ENCODE peak calls at places on chromosomes 11 and 22, in four cellular contexts. V, D, B and F are unnamed samples.

GRCh38 chr22:33851240-33851639 is 69.0 kb downstream of the LARGE1 start:
- DNase-seq in V (no peak), D (peak; percentile 68), B (no peak), F (no peak)

GRCh38 chr22:41564563-41564962 is 3.8 kb downstream of the CSDC2 start:
- DNase-seq in V (no peak), D (peak; percentile 40), B (no peak), F (no peak)

GRCh38 chr22:22109693-22110466 is 127.3 kb upstream of the TOP3B start:
- DNase-seq in B (no peak), V (no peak), D (no peak), F (peak; percentile 20)

GRCh38 chr11:126348806-126349582 is 6.5 kb upstream of the ST3GAL4 start:
- DNase-seq in B (no peak), V (no peak), D (no peak), F (no peak)

GRCh38 chr22:23745780-23746179 is 5.1 kb downstream of the ZNF70 start:
- DNase-seq in B (no peak), D (no peak), V (peak; percentile 35), F (no peak)

GRCh38 chr11:2697871-2698270 is 1.9 kb downstream of the KCNQ1OT1 start:
- DNase-seq in D (no peak), V (no peak), B (no peak), F (no peak)

GRCh38 chr22:24325105-24325757 is 54.6 kb downstream of the SPECC1L start:
- DNase-seq in B (no peak), V (no peak), D (peak; percentile 92), F (peak; percentile 32)

GRCh38 chr11:119416606-119417580 is 6.1 kb downstream of the THY1 start:
- DNase-seq in V (no peak), B (peak; percentile 63), D (no peak), F (no peak)

GRCh38 chr22:38236786-38237185 is 35.0 kb downstream of the MAFF start:
- DNase-seq in D (no peak), V (no peak), B (no peak), F (peak; percentile 53)

GRCh38 chr22:39932918-39933649 is 27.1 kb upstream of the TMA7B start:
- DNase-seq in B (peak; percentile 84), D (peak; percentile 35), V (peak; percentile 39), F (peak; percentile 53)

GRCh38 chr22:39800790-39801540 is 92.6 kb downstream of the ENTHD1 start:
- DNase-seq in B (no peak), D (no peak), V (no peak), F (no peak)

GRCh38 chr22:49997932-49998717 is 14.4 kb downstream of the IL17REL start:
- DNase-seq in B (no peak), D (no peak), V (no peak), F (no peak)

GRCh38 chr11:114157476-114158050 is 98.1 kb downstream of the ZBTB16 start:
- DNase-seq in B (no peak), D (no peak), V (no peak), F (no peak)

GRCh38 chr11:62933285-62933684 is 12.1 kb upstream of the CHRM1 start:
- DNase-seq in V (no peak), B (no peak), D (no peak), F (peak; percentile 33)

GRCh38 chr11:113417428-113417827 is 29.8 kb downstream of the ANKK1 start:
- DNase-seq in D (no peak), B (no peak), V (no peak), F (no peak)

GRCh38 chr22:44928064-44928463 is 81.7 kb downstream of the PHF21B start:
- DNase-seq in D (no peak), V (no peak), B (no peak), F (no peak)

GRCh38 chr11:70593446-70593983 is 195.2 kb downstream of the CTTN start:
- DNase-seq in B (no peak), D (no peak), V (no peak), F (no peak)

GRCh38 chr22:27588273-27588672 is 213.3 kb downstream of the MN1 start:
- DNase-seq in B (no peak), V (peak; percentile 71), D (no peak), F (peak; percentile 46)

GRCh38 chr11:77580712-77581337 is 8.9 kb upstream of the AQP11 start:
- DNase-seq in B (no peak), V (no peak), D (peak; percentile 24), F (peak; percentile 40)

GRCh38 chr11:23212829-23213228 is 352.6 kb upstream of the CCDC179 start:
- DNase-seq in B (no peak), D (no peak), V (no peak), F (no peak)

GRCh38 chr22:42905217-42905616 is 48.1 kb upstream of the ARFGAP3 start:
- DNase-seq in B (no peak), D (no peak), V (peak; percentile 64), F (no peak)

GRCh38 chr22:38802671-38803121 is 8.8 kb upstream of the DNAL4 start:
- DNase-seq in D (peak; percentile 86), V (peak; percentile 80), B (peak; percentile 43), F (peak; percentile 8)

GRCh38 chr11:75482931-75483469 is 42.7 kb downstream of the GDPD5 start:
- DNase-seq in V (peak; percentile 67), B (no peak), D (no peak), F (no peak)

GRCh38 chr11:123318623-123319022 is 111.4 kb upstream of the GRAMD1B start:
- DNase-seq in V (no peak), B (no peak), D (no peak), F (no peak)

GRCh38 chr22:21626735-21627469 is 2.9 kb downstream of the YDJC start:
- DNase-seq in B (no peak), V (no peak), D (no peak), F (no peak)

GRCh38 chr11:61742391-61742790 is 10.0 kb upstream of the MYRF start:
- DNase-seq in V (no peak), B (no peak), D (no peak), F (no peak)

GRCh38 chr11:119989422-119989821 is 148.5 kb downstream of the TRIM29 start:
- DNase-seq in B (no peak), D (no peak), V (no peak), F (no peak)

GRCh38 chr11:14809466-14809865 is 82.6 kb downstream of the CYP2R1 start:
- DNase-seq in B (no peak), V (no peak), D (no peak), F (no peak)

GRCh38 chr11:63916837-63917684 is at the start of gene RCOR2:
- DNase-seq in B (peak; percentile 90), V (peak; percentile 82), D (peak; percentile 85), F (peak; percentile 83)

GRCh38 chr22:30310881-30311771 is 15.6 kb downstream of the TBC1D10A start:
- DNase-seq in B (no peak), D (peak; percentile 58), V (peak; percentile 95), F (no peak)

DNA sequence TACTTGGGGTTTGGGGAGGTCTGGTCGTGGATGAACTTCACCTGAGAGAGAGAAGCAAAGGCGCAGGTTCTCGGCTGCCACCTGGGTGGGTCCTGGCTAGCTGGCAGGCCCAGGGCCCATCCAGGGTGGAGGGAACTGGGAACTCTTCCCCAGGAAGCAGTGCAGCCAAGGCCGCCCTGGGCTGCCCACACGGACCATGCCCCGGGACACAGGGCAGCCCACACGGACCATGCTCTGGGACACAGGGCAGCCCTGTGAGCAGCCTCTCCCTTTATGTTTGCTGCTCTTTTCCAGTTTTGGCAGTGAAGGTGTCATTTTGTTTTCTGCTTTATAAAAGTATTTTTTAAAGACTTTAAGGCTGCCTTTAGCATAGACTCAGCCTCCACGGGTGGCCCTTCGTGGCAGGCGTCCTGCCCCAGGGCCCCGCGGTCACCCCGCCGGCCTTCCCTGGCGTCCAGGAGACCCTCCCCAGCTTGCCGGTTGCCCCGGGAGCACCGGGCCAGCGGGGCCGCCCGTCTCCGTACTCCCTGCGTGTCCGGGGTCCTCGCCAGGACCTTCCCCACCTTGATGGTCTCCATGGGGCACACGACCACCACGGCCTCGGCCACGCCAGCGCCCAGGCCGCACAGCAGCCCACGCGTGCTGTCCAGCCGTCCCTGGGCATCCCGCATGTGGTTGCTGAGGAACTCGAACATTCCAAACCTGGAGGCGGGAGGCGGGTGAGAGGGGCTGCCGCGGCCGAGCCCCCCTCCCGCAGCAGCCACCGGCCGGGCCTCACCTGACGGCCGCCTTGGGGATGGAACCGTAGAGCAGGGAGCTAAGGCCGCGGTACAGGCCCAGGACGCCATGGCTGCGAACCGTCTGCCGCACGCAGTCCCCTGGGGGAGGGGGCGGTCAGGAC is 1.1 kb downstream of the SLC25A1 start:
- DNase-seq in D (no peak), V (no peak), B (no peak), F (no peak)
- H3K4me1 ChIP-seq in D (peaks cover 59% of the 10 kb centered on the region), V (peaks cover 64% of the 10 kb centered on the region), B (peaks cover 3% of the 10 kb centered on the region), F (peaks cover 39% of the 10 kb centered on the region)

GRCh38 chr11:48058064-48058463 is 77.7 kb downstream of the PTPRJ start:
- DNase-seq in B (no peak), V (no peak), D (no peak), F (no peak)

GRCh38 chr11:48058777-48059176 is 78.4 kb downstream of the PTPRJ start:
- DNase-seq in B (no peak), D (no peak), V (no peak), F (no peak)

GRCh38 chr11:48055292-48056132 is 75.2 kb downstream of the PTPRJ start:
- DNase-seq in D (peak; percentile 52), V (peak; percentile 38), B (no peak), F (no peak)

GRCh38 chr11:48054994-48055291 is 74.6 kb downstream of the PTPRJ start:
- DNase-seq in V (no peak), D (no peak), B (no peak), F (no peak)

DNA sequence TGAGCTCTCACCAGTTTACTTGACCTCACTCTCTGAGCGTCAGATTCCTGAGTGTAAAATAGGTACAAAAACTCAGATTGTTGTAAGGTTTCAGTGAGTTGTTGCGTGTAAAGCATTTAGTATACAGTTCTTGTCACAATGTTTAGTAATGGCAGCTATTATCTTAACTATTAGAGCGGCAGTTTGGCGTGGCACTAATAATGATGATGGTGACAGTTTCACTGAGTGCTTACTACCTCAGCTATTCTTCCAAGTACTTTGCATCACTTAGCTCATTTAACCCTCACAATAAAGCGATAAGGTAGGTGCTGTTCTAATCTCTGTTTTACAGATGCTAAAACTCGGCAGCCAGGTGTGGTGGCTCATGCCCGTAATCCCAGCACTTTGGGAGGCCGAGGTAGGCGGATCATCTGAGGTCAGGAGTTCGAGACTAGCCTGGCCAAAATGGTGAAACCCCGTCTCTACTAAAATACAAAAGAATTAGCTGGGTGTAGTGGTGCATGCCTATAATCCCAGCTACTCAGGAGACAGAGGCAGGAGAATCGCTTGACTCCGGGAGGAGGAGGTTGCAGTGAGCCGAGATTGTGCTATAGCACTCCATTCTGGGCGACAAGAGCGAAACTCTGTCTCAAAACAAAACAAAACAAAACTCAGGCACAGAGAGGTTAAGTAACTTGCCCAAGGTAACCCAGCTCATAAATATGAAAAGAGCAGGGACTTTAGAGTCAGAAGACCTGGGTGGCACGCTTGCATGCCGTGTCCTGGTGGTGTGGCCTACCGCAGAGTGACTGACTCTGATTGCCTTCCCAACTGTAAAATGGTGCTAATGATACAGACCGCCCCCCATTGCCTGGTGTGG is 76.2 kb downstream of the PTPRJ start:
- DNase-seq in D (no peak), B (no peak), V (no peak), F (no peak)
- H3K4me1 ChIP-seq in D (peaks cover 41% of the 10 kb centered on the region), B (peaks cover 11% of the 10 kb centered on the region), V (peaks cover 29% of the 10 kb centered on the region), F (peaks cover 13% of the 10 kb centered on the region)

GRCh38 chr11:117072517-117073218 is 25.6 kb downstream of the SIK3 start:
- DNase-seq in B (no peak), V (no peak), D (peak; percentile 96), F (no peak)

GRCh38 chr11:117066959-117067358 is 31.3 kb downstream of the SIK3 start:
- DNase-seq in D (no peak), V (no peak), B (no peak), F (no peak)

GRCh38 chr11:117071344-117071787 is 26.9 kb downstream of the SIK3 start:
- DNase-seq in V (peak; percentile 64), D (peak; percentile 77), B (no peak), F (no peak)

GRCh38 chr11:117068303-117068860 is 29.8 kb downstream of the SIK3 start:
- DNase-seq in D (no peak), V (no peak), B (no peak), F (no peak)

GRCh38 chr11:117070016-117070415 is 28.2 kb downstream of the SIK3 start:
- DNase-seq in B (no peak), D (peak; percentile 41), V (no peak), F (no peak)
- H3K4me1 ChIP-seq in B (peaks cover 3% of the 10 kb centered on the region), D (peaks cover 7% of the 10 kb centered on the region), V (peaks cover 43% of the 10 kb centered on the region), F (peaks cover 59% of the 10 kb centered on the region)

GRCh38 chr11:203056-203944 is 3.9 kb downstream of the BET1L start:
- DNase-seq in B (no peak), V (no peak), D (no peak), F (peak; percentile 17)
- H3K4me1 ChIP-seq in B (no peaks in the 10 kb centered on the region), V (peaks cover 29% of the 10 kb centered on the region), D (peaks cover 37% of the 10 kb centered on the region), F (peaks cover 5% of the 10 kb centered on the region)